ENCODE peak calls at places on chromosome 13, in eight cellular contexts. Q is IMR-90; P is kidney epithelial cell; R is CD8-positive, alpha-beta T cell; W is breast epithelium; L is cardiac muscle cell; X is foreskin fibroblast; Y is AG04450. N is an unnamed sample.

GRCh38 chr13:90049989-90050671 is 1297.4 kb upstream of the MIR17HG start:
- DNase-seq in Q (no peak), P (no peak), R (no peak), W (no peak), L (no peak), X (no peak), Y (no peak), N (no peak)

GRCh38 chr13:42660367-42660965 is 86.5 kb downstream of the TNFSF11 start:
- DNase-seq in Q (peak), P (no peak), R (no peak), W (no peak), L (peak), X (peak), Y (no peak), N (no peak)

GRCh38 chr13:91133941-91134772 is 213.3 kb upstream of the MIR17HG start:
- DNase-seq in Q (peak), P (no peak), R (peak), W (peak), L (peak), X (peak), Y (peak), N (no peak)

GRCh38 chr13:24381539-24382265 is 72.3 kb downstream of the C1QTNF9 start:
- DNase-seq in Q (peak), P (no peak), R (no peak), W (no peak), L (peak), X (peak), Y (no peak), N (no peak)

GRCh38 chr13:80547341-80547740 is 206.4 kb upstream of the SPRY2 start:
- DNase-seq in Q (no peak), P (no peak), R (no peak), W (no peak), L (no peak), X (no peak), Y (no peak), N (no peak)

GRCh38 chr13:82912564-82912963 is 969.7 kb downstream of the SLITRK1 start:
- DNase-seq in Q (no peak), P (no peak), R (no peak), W (no peak), L (no peak), X (no peak), Y (no peak), N (no peak)

GRCh38 chr13:66657165-66657895 is 572.8 kb downstream of the PCDH9 start:
- DNase-seq in Q (peak), P (peak), R (no peak), W (peak), L (peak), X (peak), Y (peak), N (peak)

GRCh38 chr13:103100795-103101194 is 34.6 kb upstream of the SLC10A2 start:
- DNase-seq in Q (no peak), P (no peak), R (no peak), W (no peak), L (no peak), X (peak), Y (no peak), N (no peak)

GRCh38 chr13:51961493-51962403 is 49.5 kb downstream of the ATP7B start:
- DNase-seq in Q (no peak), P (no peak), R (no peak), W (no peak), L (no peak), X (no peak), Y (no peak), N (no peak)

GRCh38 chr13:110265682-110266430 is 41.1 kb downstream of the COL4A1 start:
- DNase-seq in Q (no peak), P (no peak), R (no peak), W (no peak), L (no peak), X (no peak), Y (no peak), N (peak)

GRCh38 chr13:30143671-30144400 is 163.5 kb downstream of the KATNAL1 start:
- DNase-seq in Q (peak), P (no peak), R (no peak), W (no peak), L (peak), X (peak), Y (no peak), N (no peak)

GRCh38 chr13:109346060-109346459 is 440.3 kb downstream of the IRS2 start:
- DNase-seq in Q (no peak), P (no peak), R (no peak), W (no peak), L (no peak), X (no peak), Y (no peak), N (no peak)

GRCh38 chr13:33050161-33050560 is 33.9 kb downstream of the KL start:
- DNase-seq in Q (no peak), P (no peak), R (no peak), W (no peak), L (peak), X (no peak), Y (no peak), N (no peak)

GRCh38 chr13:41199061-41199460 is 4.7 kb upstream of the KBTBD7 start:
- DNase-seq in Q (no peak), P (no peak), R (no peak), W (no peak), L (no peak), X (no peak), Y (no peak), N (no peak)
- H3K4me3 ChIP-seq in Q (no peak), P (no peak), R (no peak), W (no peak), L (no peak), X (no peak), Y (no peak), N (no peak)

GRCh38 chr13:27797228-27797624 is 4.9 kb downstream of the GSX1 start:
- DNase-seq in Q (peak), P (no peak), R (no peak), W (no peak), L (peak), X (peak), Y (no peak), N (no peak)
- H3K4me3 ChIP-seq in Q (no peak), P (no peak), R (no peak), W (no peak), L (no peak), X (no peak), Y (no peak), N (no peak)

GRCh38 chr13:112692586-112692985 is 2.7 kb downstream of the ATP11A start:
- DNase-seq in Q (no peak), P (no peak), R (no peak), W (no peak), L (no peak), X (no peak), Y (no peak), N (no peak)
- H3K4me3 ChIP-seq in Q (no peak), P (no peak), R (no peak), W (no peak), L (peak), X (no peak), Y (no peak), N (no peak)

GRCh38 chr13:48400090-48400694 is 12.7 kb downstream of the LPAR6 start:
- DNase-seq in Q (no peak), P (no peak), R (no peak), W (no peak), L (no peak), X (no peak), Y (no peak), N (no peak)

GRCh38 chr13:48403151-48403631 is 9.7 kb downstream of the LPAR6 start:
- DNase-seq in Q (peak), P (no peak), R (no peak), W (no peak), L (peak), X (no peak), Y (no peak), N (no peak)

GRCh38 chr13:48400820-48401219 is 12.1 kb downstream of the LPAR6 start:
- DNase-seq in Q (peak), P (no peak), R (no peak), W (no peak), L (peak), X (peak), Y (no peak), N (no peak)

GRCh38 chr13:48402325-48402962 is 10.5 kb downstream of the LPAR6 start:
- DNase-seq in Q (no peak), P (no peak), R (no peak), W (no peak), L (no peak), X (peak), Y (no peak), N (no peak)

GRCh38 chr13:48401480-48401879 is 11.4 kb downstream of the LPAR6 start:
- DNase-seq in Q (no peak), P (no peak), R (no peak), W (no peak), L (no peak), X (no peak), Y (no peak), N (no peak)
- H3K4me3 ChIP-seq in Q (no peak), P (no peak), R (no peak), W (no peak), L (no peak), X (no peak), Y (no peak), N (no peak)

DNA sequence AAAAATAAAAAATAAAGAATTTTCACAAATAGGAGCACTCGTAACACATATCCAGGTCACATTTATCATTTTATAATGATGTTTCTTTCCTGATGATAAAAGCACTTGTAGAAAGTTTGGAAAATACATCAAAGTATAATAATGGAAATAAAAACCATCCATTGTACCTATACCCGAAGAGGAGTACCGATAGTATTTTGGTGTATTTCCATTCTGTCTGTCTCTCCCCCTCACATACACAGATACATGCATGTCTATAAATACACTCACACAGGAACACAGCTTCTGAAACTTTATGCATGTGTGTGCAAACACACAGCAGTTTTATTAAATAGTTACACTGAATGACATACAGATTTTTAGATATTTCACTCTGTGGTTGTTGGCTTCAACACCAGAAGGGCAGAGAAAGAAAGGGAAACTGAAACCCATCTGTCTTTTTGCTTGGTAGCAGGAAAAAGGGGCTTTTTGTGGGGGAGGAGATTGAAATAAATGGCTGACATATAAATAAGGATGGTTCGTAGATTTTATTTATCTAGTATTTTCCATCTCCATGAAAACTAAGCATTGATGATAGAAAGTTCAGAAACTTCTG is 114.8 kb downstream of the LRCH1 start:
- DNase-seq in Q (no peak), P (no peak), R (no peak), W (no peak), L (peak), X (no peak), Y (no peak), N (no peak)
- H3K4me3 ChIP-seq in Q (peak), P (no peak), R (peak), W (no peak), L (no peak), X (peak), Y (peak), N (no peak)

GRCh38 chr13:75763511-75763910 is 127.4 kb downstream of the LMO7 start:
- DNase-seq in Q (no peak), P (no peak), R (no peak), W (no peak), L (no peak), X (no peak), Y (no peak), N (no peak)
- H3K4me3 ChIP-seq in Q (no peak), P (no peak), R (no peak), W (no peak), L (no peak), X (no peak), Y (no peak), N (no peak)

GRCh38 chr13:41060723-41061074 is 610 bp upstream of the WBP4 start:
- DNase-seq in Q (no peak), P (no peak), R (peak), W (peak), L (peak), X (peak), Y (no peak), N (peak)
- H3K4me3 ChIP-seq in Q (peak), P (peak), R (peak), W (peak), L (peak), X (peak), Y (peak), N (peak)

N was measured in lower leg skin.